ENCODE peak calls at places on chromosomes 13 and 19, in four cellular contexts. One of them, this sample, is unnamed.

GRCh38 chr19:37905936-37906867 is at the start of gene WDR87:
- DNase-seq in H1: peak
- DNase-seq in K562: peak
- DNase-seq in GM12878: no peak
- DNase-seq in this sample: peak

GRCh38 chr19:3243851-3244700 is 19.6 kb downstream of the CELF5 start:
- DNase-seq in H1: no peak
- DNase-seq in GM12878: no peak
- DNase-seq in K562: peak
- DNase-seq in this sample: peak

GRCh38 chr19:28556371-28556770 is 656.6 kb downstream of the UQCRFS1 start:
- DNase-seq in GM12878: no peak
- DNase-seq in K562: no peak
- DNase-seq in H1: no peak
- DNase-seq in this sample: no peak

GRCh38 chr13:23672616-23673015 is 102.4 kb downstream of the TNFRSF19 start:
- DNase-seq in GM12878: no peak
- DNase-seq in K562: no peak
- DNase-seq in H1: no peak
- DNase-seq in this sample: no peak

GRCh38 chr19:2702170-2703076 is at the start of gene GNG7:
- DNase-seq in H1: no peak
- DNase-seq in K562: peak
- DNase-seq in GM12878: no peak
- DNase-seq in this sample: peak

GRCh38 chr19:42403586-42403985 is 13.5 kb upstream of the CNFN start:
- DNase-seq in GM12878: no peak
- DNase-seq in H1: no peak
- DNase-seq in K562: no peak
- DNase-seq in this sample: no peak

GRCh38 chr13:114124921-114125320 is 7.5 kb downstream of the RASA3 start:
- DNase-seq in K562: no peak
- DNase-seq in GM12878: no peak
- DNase-seq in H1: no peak
- DNase-seq in this sample: no peak

GRCh38 chr13:74103196-74103595 is 31.0 kb downstream of the KLF12 start:
- DNase-seq in H1: no peak
- DNase-seq in K562: no peak
- DNase-seq in GM12878: no peak
- DNase-seq in this sample: no peak

GRCh38 chr13:26946675-26947342 is 186.2 kb upstream of the GPR12 start:
- DNase-seq in GM12878: peak
- DNase-seq in K562: peak
- DNase-seq in H1: no peak
- DNase-seq in this sample: peak

GRCh38 chr19:416416-416815 is 7.5 kb upstream of the C2CD4C start:
- DNase-seq in GM12878: no peak
- DNase-seq in H1: no peak
- DNase-seq in K562: no peak
- DNase-seq in this sample: no peak

GRCh38 chr13:25463496-25463895 is 91.7 kb downstream of the ATP8A2 start:
- DNase-seq in K562: no peak
- DNase-seq in GM12878: no peak
- DNase-seq in H1: no peak
- DNase-seq in this sample: no peak

GRCh38 chr19:34692541-34692940 is 15.1 kb downstream of the ZNF302 start:
- DNase-seq in H1: no peak
- DNase-seq in GM12878: no peak
- DNase-seq in K562: no peak
- DNase-seq in this sample: no peak

DNA sequence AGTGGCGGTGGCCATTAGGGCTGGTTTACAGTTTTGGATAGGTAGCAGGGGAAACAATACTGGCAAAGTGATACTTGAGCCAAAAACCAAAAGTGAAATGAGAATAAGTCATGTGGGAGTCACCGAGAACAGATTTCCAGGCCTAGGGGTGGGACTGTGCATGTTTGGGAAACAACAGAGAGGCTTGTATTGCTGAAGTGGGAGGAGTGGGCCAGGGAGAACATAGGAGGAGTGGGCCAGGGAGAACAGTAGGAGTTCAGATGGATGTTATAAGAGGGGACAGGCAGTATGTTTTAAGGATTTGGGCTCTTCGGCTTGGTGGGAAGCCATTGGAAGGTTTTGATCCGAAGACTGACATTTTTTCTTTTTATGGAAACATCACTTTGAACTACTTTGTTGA is 35.5 kb downstream of the AKAP11 start:
- DNase-seq in GM12878: no peak
- DNase-seq in K562: no peak
- DNase-seq in H1: no peak
- DNase-seq in this sample: no peak
- TF ChIP-seq JUND in GM12878: no peak
- TF ChIP-seq JUND in K562: no peak
- TF ChIP-seq JUND in H1: no peak
- TF ChIP-seq JUND in this sample: no peak

DNA sequence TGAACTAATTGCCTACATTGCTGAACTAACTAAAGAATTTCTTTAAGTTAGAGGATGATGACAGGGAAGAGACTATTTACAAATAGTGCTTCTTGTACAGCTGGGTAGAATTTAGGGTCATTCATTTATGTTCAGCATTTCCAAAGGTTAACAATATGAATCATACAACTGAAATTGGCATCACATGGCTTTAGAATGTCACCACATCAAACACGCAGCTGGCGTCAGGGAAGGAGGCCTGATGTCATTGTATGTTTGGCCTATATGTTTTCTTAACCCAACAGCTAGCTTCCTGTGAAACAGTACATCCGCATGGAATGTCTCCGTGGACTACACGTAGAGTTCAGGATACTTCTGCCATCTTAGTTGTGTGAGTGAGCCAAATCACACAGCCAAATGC is 99.0 kb upstream of the TNFSF11 start:
- DNase-seq in K562: no peak
- DNase-seq in GM12878: no peak
- DNase-seq in H1: no peak
- DNase-seq in this sample: no peak
- TF ChIP-seq JUND in K562: no peak
- TF ChIP-seq JUND in GM12878: no peak
- TF ChIP-seq JUND in H1: no peak
- TF ChIP-seq JUND in this sample: no peak

GRCh38 chr13:76440568-76440967 is 445.6 kb downstream of the KCTD12 start:
- DNase-seq in K562: no peak
- DNase-seq in GM12878: peak
- DNase-seq in H1: no peak
- DNase-seq in this sample: no peak

GRCh38 chr13:76438050-76438449 is 448.2 kb downstream of the KCTD12 start:
- DNase-seq in GM12878: no peak
- DNase-seq in K562: no peak
- DNase-seq in H1: no peak
- DNase-seq in this sample: no peak
- TF ChIP-seq JUND in GM12878: no peak
- TF ChIP-seq JUND in K562: no peak
- TF ChIP-seq JUND in H1: no peak
- TF ChIP-seq JUND in this sample: no peak

GRCh38 chr13:112325142-112325808 is 50.9 kb upstream of the SPACA7 start:
- DNase-seq in H1: no peak
- DNase-seq in K562: no peak
- DNase-seq in GM12878: no peak
- DNase-seq in this sample: no peak

GRCh38 chr13:112324121-112324520 is 52.0 kb upstream of the SPACA7 start:
- DNase-seq in H1: no peak
- DNase-seq in GM12878: no peak
- DNase-seq in K562: no peak
- DNase-seq in this sample: no peak

GRCh38 chr13:112322562-112322961 is 53.6 kb upstream of the SPACA7 start:
- DNase-seq in K562: no peak
- DNase-seq in H1: no peak
- DNase-seq in GM12878: no peak
- DNase-seq in this sample: no peak

GRCh38 chr13:112325941-112326645 is 50.1 kb upstream of the SPACA7 start:
- DNase-seq in K562: no peak
- DNase-seq in H1: no peak
- DNase-seq in GM12878: no peak
- DNase-seq in this sample: no peak

DNA sequence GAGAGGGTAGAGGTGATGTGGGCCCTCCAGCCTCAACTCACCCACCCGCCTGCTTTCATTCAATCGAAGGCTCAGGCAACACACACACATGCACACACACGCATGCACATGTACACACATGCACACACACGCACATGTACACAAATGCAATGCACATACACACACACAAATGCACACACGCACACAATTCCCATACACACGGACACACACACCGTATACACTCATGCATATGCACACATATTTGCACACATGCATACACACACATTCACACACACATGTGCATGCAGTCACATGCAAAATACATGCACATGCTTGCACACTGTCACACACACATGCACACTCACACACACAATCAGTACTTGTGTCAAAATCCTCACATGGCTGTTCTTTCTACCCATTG is 55.9 kb upstream of the SPACA7 start:
- DNase-seq in GM12878: no peak
- DNase-seq in H1: no peak
- DNase-seq in K562: no peak
- DNase-seq in this sample: no peak
- TF ChIP-seq JUND in GM12878: no peak
- TF ChIP-seq JUND in H1: no peak
- TF ChIP-seq JUND in K562: no peak
- TF ChIP-seq JUND in this sample: no peak

GRCh38 chr13:98269386-98269785 is 92.3 kb upstream of the RNF113B start:
- DNase-seq in GM12878: no peak
- DNase-seq in H1: no peak
- DNase-seq in K562: no peak
- DNase-seq in this sample: no peak

GRCh38 chr13:98272549-98272948 is 95.5 kb upstream of the RNF113B start:
- DNase-seq in K562: no peak
- DNase-seq in GM12878: no peak
- DNase-seq in H1: no peak
- DNase-seq in this sample: no peak

GRCh38 chr13:98273824-98274786 is 97.0 kb upstream of the RNF113B start:
- DNase-seq in GM12878: no peak
- DNase-seq in K562: no peak
- DNase-seq in H1: no peak
- DNase-seq in this sample: no peak

GRCh38 chr13:98273067-98273823 is 96.2 kb upstream of the RNF113B start:
- DNase-seq in H1: no peak
- DNase-seq in GM12878: no peak
- DNase-seq in K562: no peak
- DNase-seq in this sample: peak

DNA sequence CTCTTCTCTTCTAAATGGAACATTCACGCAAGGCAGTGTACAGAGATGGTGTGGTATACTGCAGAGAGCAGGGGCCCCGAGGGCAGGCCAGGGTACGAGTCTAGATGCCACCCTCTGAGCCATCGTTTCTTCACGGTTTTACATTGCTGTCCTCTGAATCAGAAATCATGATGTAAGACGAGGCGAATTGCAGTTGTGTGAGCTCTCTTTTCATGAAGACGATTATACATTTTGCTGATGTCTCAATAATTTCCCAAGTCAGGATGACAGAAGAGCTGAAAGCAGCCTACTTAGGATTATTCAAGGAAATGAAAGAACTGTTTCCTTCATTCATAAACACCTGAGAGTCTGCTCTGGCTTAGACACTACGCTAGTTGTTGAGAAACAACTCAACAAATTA is 93.8 kb upstream of the RNF113B start:
- DNase-seq in H1: no peak
- DNase-seq in K562: no peak
- DNase-seq in GM12878: no peak
- DNase-seq in this sample: no peak
- TF ChIP-seq JUND in H1: no peak
- TF ChIP-seq JUND in K562: no peak
- TF ChIP-seq JUND in GM12878: no peak
- TF ChIP-seq JUND in this sample: no peak